ENCODE peak calls at places on chromosomes 4 and X, in eight cellular contexts. One of them, this sample, is unnamed.

GRCh38 chr4:30943356-30943755 is 223.2 kb downstream of the PCDH7 start:
- DNase-seq in NCI-H1092: no peak
- DNase-seq in lung: no peak
- DNase-seq in activated naive CD8-positive, alpha-beta T cell treated with anti-CD3 and anti-CD28 coated beads, Interleukin-2, amount 10 ng/mL, durations not matched to agents 7 days and 5 days: no peak
- DNase-seq in GM13977: no peak
- DNase-seq in GM23248: no peak
- DNase-seq in activated T-cell treated with anti-CD3 and anti-CD28 coated beads, Interleukin-2, amount 50 U/mL, for 72 hours: no peak
- DNase-seq in DMS153: no peak
- DNase-seq in this sample: no peak

GRCh38 chr4:150010525-150011126 is 67.6 kb upstream of the DCLK2 start:
- DNase-seq in NCI-H1092: peak
- DNase-seq in lung: no peak
- DNase-seq in activated naive CD8-positive, alpha-beta T cell treated with anti-CD3 and anti-CD28 coated beads, Interleukin-2, amount 10 ng/mL, durations not matched to agents 7 days and 5 days: no peak
- DNase-seq in GM13977: peak
- DNase-seq in GM23248: peak
- DNase-seq in activated T-cell treated with anti-CD3 and anti-CD28 coated beads, Interleukin-2, amount 50 U/mL, for 72 hours: no peak
- DNase-seq in DMS153: peak
- DNase-seq in this sample: no peak

GRCh38 chrX:122184791-122185190 is 999.3 kb upstream of the GRIA3 start:
- DNase-seq in NCI-H1092: no peak
- DNase-seq in lung: no peak
- DNase-seq in activated naive CD8-positive, alpha-beta T cell treated with anti-CD3 and anti-CD28 coated beads, Interleukin-2, amount 10 ng/mL, durations not matched to agents 7 days and 5 days: no peak
- DNase-seq in GM13977: no peak
- DNase-seq in GM23248: no peak
- DNase-seq in activated T-cell treated with anti-CD3 and anti-CD28 coated beads, Interleukin-2, amount 50 U/mL, for 72 hours: no peak
- DNase-seq in DMS153: no peak
- DNase-seq in this sample: no peak

GRCh38 chr4:123418486-123418931 is 21.9 kb downstream of the SPRY1 start:
- DNase-seq in NCI-H1092: peak
- DNase-seq in lung: peak
- DNase-seq in activated naive CD8-positive, alpha-beta T cell treated with anti-CD3 and anti-CD28 coated beads, Interleukin-2, amount 10 ng/mL, durations not matched to agents 7 days and 5 days: no peak
- DNase-seq in GM13977: no peak
- DNase-seq in GM23248: peak
- DNase-seq in activated T-cell treated with anti-CD3 and anti-CD28 coated beads, Interleukin-2, amount 50 U/mL, for 72 hours: no peak
- DNase-seq in DMS153: peak
- DNase-seq in this sample: no peak

GRCh38 chrX:66728818-66729271 is 90.0 kb upstream of the EDA2R start:
- DNase-seq in NCI-H1092: no peak
- DNase-seq in lung: peak
- DNase-seq in activated naive CD8-positive, alpha-beta T cell treated with anti-CD3 and anti-CD28 coated beads, Interleukin-2, amount 10 ng/mL, durations not matched to agents 7 days and 5 days: peak
- DNase-seq in GM13977: peak
- DNase-seq in GM23248: peak
- DNase-seq in activated T-cell treated with anti-CD3 and anti-CD28 coated beads, Interleukin-2, amount 50 U/mL, for 72 hours: peak
- DNase-seq in DMS153: peak
- DNase-seq in this sample: no peak

GRCh38 chrX:153973127-153974002 is 811 bp downstream of the TMEM187 start:
- DNase-seq in NCI-H1092: peak
- DNase-seq in lung: no peak
- DNase-seq in activated naive CD8-positive, alpha-beta T cell treated with anti-CD3 and anti-CD28 coated beads, Interleukin-2, amount 10 ng/mL, durations not matched to agents 7 days and 5 days: no peak
- DNase-seq in GM13977: no peak
- DNase-seq in GM23248: no peak
- DNase-seq in activated T-cell treated with anti-CD3 and anti-CD28 coated beads, Interleukin-2, amount 50 U/mL, for 72 hours: no peak
- DNase-seq in DMS153: no peak
- DNase-seq in this sample: no peak

GRCh38 chr4:73800206-73800605 is 36.3 kb upstream of the CXCL6 start:
- DNase-seq in NCI-H1092: no peak
- DNase-seq in lung: no peak
- DNase-seq in activated naive CD8-positive, alpha-beta T cell treated with anti-CD3 and anti-CD28 coated beads, Interleukin-2, amount 10 ng/mL, durations not matched to agents 7 days and 5 days: no peak
- DNase-seq in GM13977: no peak
- DNase-seq in GM23248: no peak
- DNase-seq in activated T-cell treated with anti-CD3 and anti-CD28 coated beads, Interleukin-2, amount 50 U/mL, for 72 hours: no peak
- DNase-seq in DMS153: no peak
- DNase-seq in this sample: no peak

GRCh38 chrX:10110984-10111363 is 45.8 kb upstream of the CLCN4 start:
- DNase-seq in NCI-H1092: no peak
- DNase-seq in lung: no peak
- DNase-seq in activated naive CD8-positive, alpha-beta T cell treated with anti-CD3 and anti-CD28 coated beads, Interleukin-2, amount 10 ng/mL, durations not matched to agents 7 days and 5 days: peak
- DNase-seq in GM13977: peak
- DNase-seq in GM23248: peak
- DNase-seq in activated T-cell treated with anti-CD3 and anti-CD28 coated beads, Interleukin-2, amount 50 U/mL, for 72 hours: peak
- DNase-seq in DMS153: no peak
- DNase-seq in this sample: no peak

GRCh38 chrX:100297732-100298131 is 112.3 kb downstream of the PCDH19 start:
- DNase-seq in NCI-H1092: no peak
- DNase-seq in lung: no peak
- DNase-seq in activated naive CD8-positive, alpha-beta T cell treated with anti-CD3 and anti-CD28 coated beads, Interleukin-2, amount 10 ng/mL, durations not matched to agents 7 days and 5 days: no peak
- DNase-seq in GM13977: no peak
- DNase-seq in GM23248: no peak
- DNase-seq in activated T-cell treated with anti-CD3 and anti-CD28 coated beads, Interleukin-2, amount 50 U/mL, for 72 hours: no peak
- DNase-seq in DMS153: no peak
- DNase-seq in this sample: no peak

GRCh38 chrX:27439771-27440170 is 23.4 kb downstream of the PPP4R3C start:
- DNase-seq in NCI-H1092: no peak
- DNase-seq in lung: no peak
- DNase-seq in activated naive CD8-positive, alpha-beta T cell treated with anti-CD3 and anti-CD28 coated beads, Interleukin-2, amount 10 ng/mL, durations not matched to agents 7 days and 5 days: no peak
- DNase-seq in GM13977: no peak
- DNase-seq in GM23248: no peak
- DNase-seq in activated T-cell treated with anti-CD3 and anti-CD28 coated beads, Interleukin-2, amount 50 U/mL, for 72 hours: no peak
- DNase-seq in DMS153: no peak
- DNase-seq in this sample: no peak

GRCh38 chrX:23742174-23742692 is 843 bp downstream of the ACOT9 start:
- DNase-seq in NCI-H1092: no peak
- DNase-seq in lung: peak
- DNase-seq in activated naive CD8-positive, alpha-beta T cell treated with anti-CD3 and anti-CD28 coated beads, Interleukin-2, amount 10 ng/mL, durations not matched to agents 7 days and 5 days: no peak
- DNase-seq in GM13977: peak
- DNase-seq in GM23248: peak
- DNase-seq in activated T-cell treated with anti-CD3 and anti-CD28 coated beads, Interleukin-2, amount 50 U/mL, for 72 hours: peak
- DNase-seq in DMS153: no peak
- DNase-seq in this sample: peak

GRCh38 chr4:85509882-85510631 is 35.1 kb downstream of the ARHGAP24 start:
- DNase-seq in NCI-H1092: no peak
- DNase-seq in lung: no peak
- DNase-seq in activated naive CD8-positive, alpha-beta T cell treated with anti-CD3 and anti-CD28 coated beads, Interleukin-2, amount 10 ng/mL, durations not matched to agents 7 days and 5 days: no peak
- DNase-seq in GM13977: no peak
- DNase-seq in GM23248: no peak
- DNase-seq in activated T-cell treated with anti-CD3 and anti-CD28 coated beads, Interleukin-2, amount 50 U/mL, for 72 hours: no peak
- DNase-seq in DMS153: no peak
- DNase-seq in this sample: no peak

GRCh38 chr4:21011106-21011505 is 310.8 kb downstream of the PACRGL start:
- DNase-seq in NCI-H1092: no peak
- DNase-seq in lung: no peak
- DNase-seq in activated naive CD8-positive, alpha-beta T cell treated with anti-CD3 and anti-CD28 coated beads, Interleukin-2, amount 10 ng/mL, durations not matched to agents 7 days and 5 days: no peak
- DNase-seq in GM13977: no peak
- DNase-seq in GM23248: no peak
- DNase-seq in activated T-cell treated with anti-CD3 and anti-CD28 coated beads, Interleukin-2, amount 50 U/mL, for 72 hours: no peak
- DNase-seq in DMS153: no peak
- DNase-seq in this sample: no peak

GRCh38 chr4:79390890-79391289 is 17.1 kb downstream of the GK2 start:
- DNase-seq in NCI-H1092: no peak
- DNase-seq in lung: no peak
- DNase-seq in activated naive CD8-positive, alpha-beta T cell treated with anti-CD3 and anti-CD28 coated beads, Interleukin-2, amount 10 ng/mL, durations not matched to agents 7 days and 5 days: no peak
- DNase-seq in GM13977: no peak
- DNase-seq in GM23248: no peak
- DNase-seq in activated T-cell treated with anti-CD3 and anti-CD28 coated beads, Interleukin-2, amount 50 U/mL, for 72 hours: no peak
- DNase-seq in DMS153: no peak
- DNase-seq in this sample: no peak

GRCh38 chr4:108055787-108056186 is 66.1 kb downstream of the HADH start:
- DNase-seq in NCI-H1092: no peak
- DNase-seq in lung: no peak
- DNase-seq in activated naive CD8-positive, alpha-beta T cell treated with anti-CD3 and anti-CD28 coated beads, Interleukin-2, amount 10 ng/mL, durations not matched to agents 7 days and 5 days: no peak
- DNase-seq in GM13977: no peak
- DNase-seq in GM23248: no peak
- DNase-seq in activated T-cell treated with anti-CD3 and anti-CD28 coated beads, Interleukin-2, amount 50 U/mL, for 72 hours: no peak
- DNase-seq in DMS153: no peak
- DNase-seq in this sample: no peak

GRCh38 chr4:98801259-98801725 is 127.6 kb downstream of the EIF4E start:
- DNase-seq in NCI-H1092: no peak
- DNase-seq in lung: no peak
- DNase-seq in activated naive CD8-positive, alpha-beta T cell treated with anti-CD3 and anti-CD28 coated beads, Interleukin-2, amount 10 ng/mL, durations not matched to agents 7 days and 5 days: no peak
- DNase-seq in GM13977: no peak
- DNase-seq in GM23248: no peak
- DNase-seq in activated T-cell treated with anti-CD3 and anti-CD28 coated beads, Interleukin-2, amount 50 U/mL, for 72 hours: no peak
- DNase-seq in DMS153: no peak
- DNase-seq in this sample: no peak

GRCh38 chr4:6270691-6271121 is 1.1 kb downstream of the WFS1 start:
- DNase-seq in NCI-H1092: no peak
- DNase-seq in lung: no peak
- DNase-seq in activated naive CD8-positive, alpha-beta T cell treated with anti-CD3 and anti-CD28 coated beads, Interleukin-2, amount 10 ng/mL, durations not matched to agents 7 days and 5 days: no peak
- DNase-seq in GM13977: no peak
- DNase-seq in GM23248: peak
- DNase-seq in activated T-cell treated with anti-CD3 and anti-CD28 coated beads, Interleukin-2, amount 50 U/mL, for 72 hours: no peak
- DNase-seq in DMS153: no peak
- DNase-seq in this sample: no peak

GRCh38 chr4:144734522-144734921 is 88.6 kb downstream of the HHIP start:
- DNase-seq in NCI-H1092: no peak
- DNase-seq in lung: no peak
- DNase-seq in activated naive CD8-positive, alpha-beta T cell treated with anti-CD3 and anti-CD28 coated beads, Interleukin-2, amount 10 ng/mL, durations not matched to agents 7 days and 5 days: no peak
- DNase-seq in GM13977: no peak
- DNase-seq in GM23248: peak
- DNase-seq in activated T-cell treated with anti-CD3 and anti-CD28 coated beads, Interleukin-2, amount 50 U/mL, for 72 hours: no peak
- DNase-seq in DMS153: no peak
- DNase-seq in this sample: no peak

GRCh38 chr4:151098191-151098590 is 1.2 kb upstream of the RPS3A start:
- DNase-seq in NCI-H1092: no peak
- DNase-seq in lung: no peak
- DNase-seq in activated naive CD8-positive, alpha-beta T cell treated with anti-CD3 and anti-CD28 coated beads, Interleukin-2, amount 10 ng/mL, durations not matched to agents 7 days and 5 days: no peak
- DNase-seq in GM13977: peak
- DNase-seq in GM23248: no peak
- DNase-seq in activated T-cell treated with anti-CD3 and anti-CD28 coated beads, Interleukin-2, amount 50 U/mL, for 72 hours: no peak
- DNase-seq in DMS153: no peak
- DNase-seq in this sample: no peak

GRCh38 chrX:41781500-41781899 is 57.5 kb downstream of the GPR82 start:
- DNase-seq in NCI-H1092: peak
- DNase-seq in lung: no peak
- DNase-seq in activated naive CD8-positive, alpha-beta T cell treated with anti-CD3 and anti-CD28 coated beads, Interleukin-2, amount 10 ng/mL, durations not matched to agents 7 days and 5 days: no peak
- DNase-seq in GM13977: peak
- DNase-seq in GM23248: peak
- DNase-seq in activated T-cell treated with anti-CD3 and anti-CD28 coated beads, Interleukin-2, amount 50 U/mL, for 72 hours: no peak
- DNase-seq in DMS153: no peak
- DNase-seq in this sample: no peak

GRCh38 chr4:42018451-42018850 is 28.1 kb downstream of the SLC30A9 start:
- DNase-seq in NCI-H1092: no peak
- DNase-seq in lung: no peak
- DNase-seq in activated naive CD8-positive, alpha-beta T cell treated with anti-CD3 and anti-CD28 coated beads, Interleukin-2, amount 10 ng/mL, durations not matched to agents 7 days and 5 days: no peak
- DNase-seq in GM13977: no peak
- DNase-seq in GM23248: no peak
- DNase-seq in activated T-cell treated with anti-CD3 and anti-CD28 coated beads, Interleukin-2, amount 50 U/mL, for 72 hours: no peak
- DNase-seq in DMS153: no peak
- DNase-seq in this sample: no peak

GRCh38 chr4:31290836-31291235 is 570.7 kb downstream of the PCDH7 start:
- DNase-seq in NCI-H1092: no peak
- DNase-seq in lung: no peak
- DNase-seq in activated naive CD8-positive, alpha-beta T cell treated with anti-CD3 and anti-CD28 coated beads, Interleukin-2, amount 10 ng/mL, durations not matched to agents 7 days and 5 days: no peak
- DNase-seq in GM13977: no peak
- DNase-seq in GM23248: no peak
- DNase-seq in activated T-cell treated with anti-CD3 and anti-CD28 coated beads, Interleukin-2, amount 50 U/mL, for 72 hours: no peak
- DNase-seq in DMS153: no peak
- DNase-seq in this sample: no peak

GRCh38 chrX:10769165-10769564 is 148.8 kb upstream of the MID1 start:
- DNase-seq in NCI-H1092: peak
- DNase-seq in lung: no peak
- DNase-seq in activated naive CD8-positive, alpha-beta T cell treated with anti-CD3 and anti-CD28 coated beads, Interleukin-2, amount 10 ng/mL, durations not matched to agents 7 days and 5 days: no peak
- DNase-seq in GM13977: peak
- DNase-seq in GM23248: peak
- DNase-seq in activated T-cell treated with anti-CD3 and anti-CD28 coated beads, Interleukin-2, amount 50 U/mL, for 72 hours: no peak
- DNase-seq in DMS153: peak
- DNase-seq in this sample: no peak

GRCh38 chr4:138910914-138911336 is 104.7 kb upstream of the NOCT start:
- DNase-seq in NCI-H1092: peak
- DNase-seq in lung: peak
- DNase-seq in activated naive CD8-positive, alpha-beta T cell treated with anti-CD3 and anti-CD28 coated beads, Interleukin-2, amount 10 ng/mL, durations not matched to agents 7 days and 5 days: no peak
- DNase-seq in GM13977: no peak
- DNase-seq in GM23248: peak
- DNase-seq in activated T-cell treated with anti-CD3 and anti-CD28 coated beads, Interleukin-2, amount 50 U/mL, for 72 hours: no peak
- DNase-seq in DMS153: peak
- DNase-seq in this sample: peak

GRCh38 chrX:155148724-155149537 is 67.3 kb upstream of the VBP1 start:
- DNase-seq in NCI-H1092: no peak
- DNase-seq in lung: no peak
- DNase-seq in activated naive CD8-positive, alpha-beta T cell treated with anti-CD3 and anti-CD28 coated beads, Interleukin-2, amount 10 ng/mL, durations not matched to agents 7 days and 5 days: no peak
- DNase-seq in GM13977: peak
- DNase-seq in GM23248: peak
- DNase-seq in activated T-cell treated with anti-CD3 and anti-CD28 coated beads, Interleukin-2, amount 50 U/mL, for 72 hours: peak
- DNase-seq in DMS153: peak
- DNase-seq in this sample: no peak

GRCh38 chr4:137124278-137124932 is 407.9 kb downstream of the PCDH18 start:
- DNase-seq in NCI-H1092: peak
- DNase-seq in lung: no peak
- DNase-seq in activated naive CD8-positive, alpha-beta T cell treated with anti-CD3 and anti-CD28 coated beads, Interleukin-2, amount 10 ng/mL, durations not matched to agents 7 days and 5 days: no peak
- DNase-seq in GM13977: peak
- DNase-seq in GM23248: peak
- DNase-seq in activated T-cell treated with anti-CD3 and anti-CD28 coated beads, Interleukin-2, amount 50 U/mL, for 72 hours: no peak
- DNase-seq in DMS153: peak
- DNase-seq in this sample: no peak

GRCh38 chrX:42755820-42756219 is 22.1 kb downstream of the PPP1R2C start:
- DNase-seq in NCI-H1092: no peak
- DNase-seq in lung: peak
- DNase-seq in activated naive CD8-positive, alpha-beta T cell treated with anti-CD3 and anti-CD28 coated beads, Interleukin-2, amount 10 ng/mL, durations not matched to agents 7 days and 5 days: no peak
- DNase-seq in GM13977: no peak
- DNase-seq in GM23248: peak
- DNase-seq in activated T-cell treated with anti-CD3 and anti-CD28 coated beads, Interleukin-2, amount 50 U/mL, for 72 hours: no peak
- DNase-seq in DMS153: no peak
- DNase-seq in this sample: peak

GRCh38 chrX:80206647-80207046 is 192.1 kb downstream of the TBX22 start:
- DNase-seq in NCI-H1092: no peak
- DNase-seq in lung: no peak
- DNase-seq in activated naive CD8-positive, alpha-beta T cell treated with anti-CD3 and anti-CD28 coated beads, Interleukin-2, amount 10 ng/mL, durations not matched to agents 7 days and 5 days: no peak
- DNase-seq in GM13977: no peak
- DNase-seq in GM23248: no peak
- DNase-seq in activated T-cell treated with anti-CD3 and anti-CD28 coated beads, Interleukin-2, amount 50 U/mL, for 72 hours: no peak
- DNase-seq in DMS153: no peak
- DNase-seq in this sample: no peak

GRCh38 chr4:37825943-37826281 is 574 bp upstream of the PGM2 start:
- DNase-seq in NCI-H1092: no peak
- DNase-seq in lung: no peak
- DNase-seq in activated naive CD8-positive, alpha-beta T cell treated with anti-CD3 and anti-CD28 coated beads, Interleukin-2, amount 10 ng/mL, durations not matched to agents 7 days and 5 days: peak
- DNase-seq in GM13977: no peak
- DNase-seq in GM23248: no peak
- DNase-seq in activated T-cell treated with anti-CD3 and anti-CD28 coated beads, Interleukin-2, amount 50 U/mL, for 72 hours: no peak
- DNase-seq in DMS153: no peak
- DNase-seq in this sample: no peak

GRCh38 chr4:121701263-121701662 is 4.5 kb upstream of the ANXA5 start:
- DNase-seq in NCI-H1092: no peak
- DNase-seq in lung: no peak
- DNase-seq in activated naive CD8-positive, alpha-beta T cell treated with anti-CD3 and anti-CD28 coated beads, Interleukin-2, amount 10 ng/mL, durations not matched to agents 7 days and 5 days: no peak
- DNase-seq in GM13977: no peak
- DNase-seq in GM23248: no peak
- DNase-seq in activated T-cell treated with anti-CD3 and anti-CD28 coated beads, Interleukin-2, amount 50 U/mL, for 72 hours: no peak
- DNase-seq in DMS153: no peak
- DNase-seq in this sample: no peak

GRCh38 chr4:2259036-2259540 is 2.8 kb downstream of the MXD4 start:
- DNase-seq in NCI-H1092: no peak
- DNase-seq in lung: no peak
- DNase-seq in activated naive CD8-positive, alpha-beta T cell treated with anti-CD3 and anti-CD28 coated beads, Interleukin-2, amount 10 ng/mL, durations not matched to agents 7 days and 5 days: peak
- DNase-seq in GM13977: no peak
- DNase-seq in GM23248: no peak
- DNase-seq in activated T-cell treated with anti-CD3 and anti-CD28 coated beads, Interleukin-2, amount 50 U/mL, for 72 hours: no peak
- DNase-seq in DMS153: no peak
- DNase-seq in this sample: no peak

GRCh38 chr4:112732142-112732541 is 95.2 kb downstream of the LARP7 start:
- DNase-seq in NCI-H1092: no peak
- DNase-seq in lung: no peak
- DNase-seq in activated naive CD8-positive, alpha-beta T cell treated with anti-CD3 and anti-CD28 coated beads, Interleukin-2, amount 10 ng/mL, durations not matched to agents 7 days and 5 days: no peak
- DNase-seq in GM13977: no peak
- DNase-seq in GM23248: no peak
- DNase-seq in activated T-cell treated with anti-CD3 and anti-CD28 coated beads, Interleukin-2, amount 50 U/mL, for 72 hours: no peak
- DNase-seq in DMS153: no peak
- DNase-seq in this sample: no peak

GRCh38 chr4:148211533-148211932 is 230.7 kb downstream of the NR3C2 start:
- DNase-seq in NCI-H1092: no peak
- DNase-seq in lung: no peak
- DNase-seq in activated naive CD8-positive, alpha-beta T cell treated with anti-CD3 and anti-CD28 coated beads, Interleukin-2, amount 10 ng/mL, durations not matched to agents 7 days and 5 days: no peak
- DNase-seq in GM13977: no peak
- DNase-seq in GM23248: no peak
- DNase-seq in activated T-cell treated with anti-CD3 and anti-CD28 coated beads, Interleukin-2, amount 50 U/mL, for 72 hours: no peak
- DNase-seq in DMS153: no peak
- DNase-seq in this sample: no peak

GRCh38 chr4:1939664-1940509 is 68.7 kb downstream of the NSD2 start:
- DNase-seq in NCI-H1092: no peak
- DNase-seq in lung: no peak
- DNase-seq in activated naive CD8-positive, alpha-beta T cell treated with anti-CD3 and anti-CD28 coated beads, Interleukin-2, amount 10 ng/mL, durations not matched to agents 7 days and 5 days: no peak
- DNase-seq in GM13977: no peak
- DNase-seq in GM23248: peak
- DNase-seq in activated T-cell treated with anti-CD3 and anti-CD28 coated beads, Interleukin-2, amount 50 U/mL, for 72 hours: no peak
- DNase-seq in DMS153: no peak
- DNase-seq in this sample: no peak

This sample was measured in right atrium auricular region.